ENCODE peak calls at places on chromosomes 7 and 10, in ten cellular contexts. P, C, N, R, T, K, Q, J, E and A are unnamed samples.

GRCh38 chr10:46992794-46993552 is 81.7 kb downstream of the PTPN20 start:
- DNase-seq in T (no peak), K (peak; percentile 61), R (no peak), J (peak; percentile 50), N (peak; percentile 66), C (no peak), E (peak; percentile 18), P (no peak), Q (peak; percentile 62), A (no peak)

GRCh38 chr10:94129393-94130130 is 135.8 kb downstream of the PLCE1 start:
- DNase-seq in N (no peak), R (no peak), J (peak; percentile 91), Q (no peak), P (no peak), K (no peak), T (peak; percentile 45), C (no peak), E (peak; percentile 40), A (no peak)

GRCh38 chr7:30469303-30469702 is 9.3 kb downstream of the NOD1 start:
- DNase-seq in T (peak; percentile 96), J (peak; percentile 99), E (peak; percentile 92), P (no peak), N (peak; percentile 96), R (peak; percentile 81), K (peak; percentile 38), Q (peak; percentile 76), C (no peak), A (no peak)

GRCh38 chr10:47438857-47439474 is 44.9 kb downstream of the ANXA8 start:
- DNase-seq in R (peak; percentile 31), N (no peak), K (peak; percentile 85), P (no peak), E (peak; percentile 87), C (no peak), Q (no peak), J (peak; percentile 74), T (peak; percentile 38), A (no peak)

GRCh38 chr7:10360050-10360449 is 613.6 kb upstream of the PHF14 start:
- DNase-seq in E (no peak), T (no peak), K (no peak), N (no peak), J (no peak), P (no peak), R (peak; percentile 51), C (no peak), Q (no peak), A (no peak)

GRCh38 chr7:5429857-5430611 is 6.4 kb upstream of the TNRC18 start:
- DNase-seq in K (peak; percentile 73), C (no peak), P (no peak), N (no peak), J (peak; percentile 30), T (no peak), E (peak; percentile 80), R (no peak), Q (no peak), A (peak; percentile 36)

GRCh38 chr7:2116086-2116810 is 116.5 kb downstream of the MAD1L1 start:
- DNase-seq in T (no peak), P (no peak), Q (no peak), K (no peak), R (no peak), C (peak; percentile 50), N (peak; percentile 65), E (no peak), J (peak; percentile 74), A (no peak)

GRCh38 chr7:69677054-69677847 is 79.0 kb downstream of the AUTS2 start:
- DNase-seq in E (no peak), C (no peak), K (no peak), J (no peak), T (no peak), Q (no peak), N (no peak), R (no peak), P (no peak), A (no peak)

GRCh38 chr7:130366561-130366960 is 13.7 kb upstream of the CPA1 start:
- DNase-seq in J (peak; percentile 42), T (no peak), P (no peak), E (no peak), N (no peak), R (peak; percentile 41), C (no peak), Q (no peak), K (no peak), A (no peak)

GRCh38 chr10:47164800-47165128 is 135.2 kb upstream of the GDF10 start:
- DNase-seq in N (no peak), E (no peak), K (no peak), C (no peak), P (no peak), Q (no peak), T (no peak), J (peak; percentile 28), R (no peak), A (no peak)

GRCh38 chr7:111255576-111255975 is 164.6 kb downstream of the LRRN3 start:
- DNase-seq in J (no peak), T (no peak), C (no peak), K (no peak), R (no peak), N (no peak), E (no peak), P (no peak), Q (no peak), A (no peak)

GRCh38 chr7:131188367-131189339 is 139.0 kb upstream of the MKLN1 start:
- DNase-seq in N (no peak), R (no peak), K (peak; percentile 59), J (peak; percentile 98), P (peak; percentile 20), T (peak; percentile 81), C (peak; percentile 36), E (peak; percentile 44), Q (peak; percentile 54), A (no peak)

GRCh38 chr10:96017227-96017687 is 26.1 kb upstream of the CCNJ start:
- DNase-seq in T (peak; percentile 23), J (peak; percentile 54), E (peak; percentile 82), Q (no peak), K (peak; percentile 87), P (no peak), R (no peak), C (no peak), N (no peak), A (no peak)

GRCh38 chr7:26153823-26154783 is 2.1 kb downstream of the NFE2L3 start:
- DNase-seq in P (no peak), K (peak; percentile 89), E (no peak), N (no peak), C (no peak), R (no peak), T (no peak), Q (peak; percentile 34), J (peak; percentile 68), A (no peak)

DNA sequence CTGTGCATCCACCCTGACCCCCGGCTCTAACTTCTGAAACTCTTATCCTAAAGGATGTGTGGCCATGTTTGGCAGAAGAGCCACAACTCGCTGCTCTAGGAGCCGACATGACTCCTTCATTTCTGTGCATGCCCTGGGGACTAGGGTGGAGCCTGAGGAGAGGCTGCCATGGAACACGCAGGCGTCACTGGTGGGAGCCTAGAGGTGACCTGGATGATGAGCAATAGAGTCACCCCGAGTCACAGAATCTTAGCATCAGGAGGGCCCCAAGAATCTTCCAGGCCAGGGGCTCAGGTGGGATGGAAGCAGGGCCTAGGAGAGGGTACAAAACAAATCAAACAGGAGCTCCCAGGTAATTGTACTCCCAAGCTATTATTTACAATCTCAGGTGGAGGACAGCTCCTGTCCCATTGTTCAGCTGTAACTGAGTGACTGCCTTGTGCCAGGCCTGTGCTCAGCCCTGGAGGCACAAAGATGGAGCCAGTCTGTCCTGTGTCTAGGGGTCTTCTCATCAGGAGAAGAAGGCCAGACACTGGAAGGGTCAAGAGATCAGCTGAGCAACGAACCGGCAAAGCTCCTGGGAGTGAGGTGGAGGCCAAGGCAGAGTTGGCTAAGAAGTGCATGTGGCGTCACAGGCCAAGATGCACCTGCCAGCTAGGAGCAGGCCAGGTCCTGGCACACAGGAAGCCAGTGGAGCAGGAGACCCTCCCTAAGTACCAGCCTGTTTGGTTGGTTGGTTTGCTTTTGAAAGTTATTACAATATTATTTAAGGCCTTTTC is 5.8 kb upstream of the ZNF22 start:
- DNase-seq in Q (peak; percentile 23), C (no peak), P (no peak), E (no peak), K (no peak), R (no peak), T (no peak), N (no peak), J (no peak), A (no peak)
- H3K27ac ChIP-seq in Q (peak overlapping the region; percentile 91), C (peak overlapping the region; percentile 91), P (no peak overlapping the region), E (peak overlapping the region; percentile 66), K (peak overlapping the region; percentile 39), R (peak overlapping the region; percentile 23), T (peak overlapping the region; percentile 87), N (peak overlapping the region; percentile 96), J (peak overlapping the region; percentile 97), A (no peak overlapping the region)

GRCh38 chr10:52436664-52437063 is 122.6 kb downstream of the DKK1 start:
- DNase-seq in P (no peak), R (no peak), K (no peak), N (no peak), J (peak; percentile 93), E (no peak), C (no peak), T (peak; percentile 63), Q (no peak), A (no peak)
- H3K27ac ChIP-seq in P (no peak overlapping the region), R (no peak overlapping the region), K (no peak overlapping the region), N (no peak overlapping the region), J (peak overlapping the region; percentile 66), E (no peak overlapping the region), C (no peak overlapping the region), T (no peak overlapping the region), Q (no peak overlapping the region), A (no peak overlapping the region)

GRCh38 chr10:31708513-31708912 is 220.1 kb downstream of the ARHGAP12 start:
- DNase-seq in J (no peak), K (no peak), N (no peak), Q (no peak), C (no peak), E (no peak), T (no peak), R (no peak), P (no peak), A (no peak)

GRCh38 chr10:31707578-31708411 is 220.8 kb downstream of the ARHGAP12 start:
- DNase-seq in C (no peak), J (peak; percentile 77), E (peak; percentile 34), T (peak; percentile 13), Q (peak; percentile 59), R (no peak), K (no peak), N (peak; percentile 74), P (no peak), A (no peak)

GRCh38 chr10:31706921-31707571 is 221.6 kb downstream of the ARHGAP12 start:
- DNase-seq in C (peak; percentile 37), E (peak; percentile 26), R (peak; percentile 80), N (peak; percentile 71), K (no peak), Q (peak; percentile 62), T (no peak), P (no peak), J (no peak), A (no peak)

GRCh38 chr10:31709028-31709427 is 219.6 kb downstream of the ARHGAP12 start:
- DNase-seq in R (no peak), K (peak; percentile 17), J (no peak), E (no peak), N (no peak), T (no peak), P (no peak), C (peak; percentile 71), Q (no peak), A (no peak)

GRCh38 chr10:31709501-31709900 is 219.1 kb downstream of the ARHGAP12 start:
- DNase-seq in T (no peak), J (no peak), K (no peak), Q (no peak), R (no peak), E (no peak), C (no peak), N (no peak), P (no peak), A (no peak)
- H3K27ac ChIP-seq in T (no peak overlapping the region), J (no peak overlapping the region), K (no peak overlapping the region), Q (no peak overlapping the region), R (no peak overlapping the region), E (no peak overlapping the region), C (peak overlapping the region; percentile 94), N (peak overlapping the region; percentile 9), P (no peak overlapping the region), A (peak overlapping the region; percentile 74)

GRCh38 chr10:132446195-132446581 is 49.2 kb downstream of the PWWP2B start:
- DNase-seq in J (no peak), C (no peak), N (no peak), T (no peak), P (no peak), E (no peak), Q (no peak), R (peak; percentile 88), K (no peak), A (no peak)
- H3K27ac ChIP-seq in J (no peak overlapping the region), C (no peak overlapping the region), N (no peak overlapping the region), T (no peak overlapping the region), P (peak overlapping the region; percentile 87), E (peak overlapping the region; percentile 94), Q (no peak overlapping the region), R (peak overlapping the region; percentile 89), K (peak overlapping the region; percentile 96), A (no peak overlapping the region)